ENCODE peak calls at places on chromosomes 11 and 22, in eight cellular contexts. J is thoracic aorta, P is brain microvascular endothelial cell, X is upper lobe of right lung, A is fibroblast of pulmonary artery, S is tibial artery, B is body of pancreas, G is fibroblast of lung. D is an unnamed sample.
A peak's percentile ranks its signal among the peaks of the same experiment; 100 is the strongest.

GRCh38 chr11:71400216-71400615 is 48.0 kb downstream of the DHCR7 start:
- DNase-seq in J (no peak), P (no peak), X (no peak), A (no peak), S (no peak), B (no peak), G (no peak), D (no peak)

GRCh38 chr22:49623715-49624114 is 204.0 kb downstream of the BRD1 start:
- DNase-seq in J (no peak), P (no peak), X (no peak), A (no peak), S (no peak), B (no peak), G (no peak), D (no peak)

GRCh38 chr11:73228268-73229134 is 10.4 kb downstream of the P2RY2 start:
- DNase-seq in J (no peak), P (no peak), X (peak; percentile 21), A (no peak), S (no peak), B (no peak), G (no peak), D (no peak)

GRCh38 chr11:17352925-17353227 is 1.3 kb downstream of the NCR3LG1 start:
- DNase-seq in J (no peak), P (no peak), X (peak; percentile 74), A (peak; percentile 56), S (no peak), B (peak; percentile 47), G (peak; percentile 57), D (no peak)

GRCh38 chr11:66322732-66323427 is 6.0 kb upstream of the CD248 start:
- DNase-seq in J (no peak), P (no peak), X (no peak), A (peak; percentile 67), S (peak; percentile 77), B (no peak), G (peak; percentile 88), D (no peak)

GRCh38 chr22:38272373-38273134 is at the start of gene TMEM184B:
- DNase-seq in J (no peak), P (no peak), X (peak; percentile 90), A (peak; percentile 73), S (peak; percentile 77), B (peak; percentile 79), G (peak; percentile 66), D (no peak)

GRCh38 chr22:49585695-49586243 is 241.9 kb downstream of the BRD1 start:
- DNase-seq in J (no peak), P (no peak), X (no peak), A (no peak), S (no peak), B (no peak), G (no peak), D (no peak)

GRCh38 chr11:16184588-16184987 is 171.8 kb downstream of the SOX6 start:
- DNase-seq in J (no peak), P (peak; percentile 88), X (no peak), A (peak; percentile 44), S (no peak), B (peak; percentile 27), G (peak; percentile 79), D (peak; percentile 39)

GRCh38 chr11:132535830-132536229 is 996.5 kb downstream of the OPCML start:
- DNase-seq in J (no peak), P (no peak), X (no peak), A (no peak), S (no peak), B (no peak), G (no peak), D (no peak)

GRCh38 chr11:66721939-66722338 is 7.1 kb downstream of the SPTBN2 start:
- DNase-seq in J (no peak), P (no peak), X (peak; percentile 22), A (no peak), S (no peak), B (no peak), G (no peak), D (no peak)

GRCh38 chr22:25702046-25702445 is 39.9 kb upstream of the MYO18B start:
- DNase-seq in J (no peak), P (no peak), X (no peak), A (peak; percentile 55), S (no peak), B (no peak), G (peak; percentile 64), D (no peak)

GRCh38 chr22:41746563-41747400 is 47.5 kb downstream of the MEI1 start:
- DNase-seq in J (peak; percentile 15), P (peak; percentile 80), X (peak; percentile 77), A (peak; percentile 85), S (peak; percentile 63), B (peak; percentile 82), G (peak; percentile 81), D (peak; percentile 24)

GRCh38 chr11:128453444-128454336 is 133.7 kb downstream of the ETS1 start:
- DNase-seq in J (peak; percentile 55), P (peak; percentile 95), X (no peak), A (peak; percentile 96), S (peak; percentile 73), B (peak; percentile 66), G (peak; percentile 90), D (peak; percentile 57)

GRCh38 chr11:58898106-58898505 is 41.2 kb upstream of the GLYATL1 start:
- DNase-seq in J (no peak), P (no peak), X (no peak), A (no peak), S (no peak), B (no peak), G (no peak), D (no peak)

GRCh38 chr22:43642319-43642718 is 169.8 kb downstream of the EFCAB6 start:
- DNase-seq in J (no peak), P (no peak), X (no peak), A (no peak), S (no peak), B (no peak), G (no peak), D (no peak)

GRCh38 chr11:33977676-33978075 is 73.9 kb upstream of the CAPRIN1 start:
- DNase-seq in J (no peak), P (no peak), X (no peak), A (no peak), S (no peak), B (no peak), G (no peak), D (no peak)

GRCh38 chr11:33984682-33985389 is 66.7 kb upstream of the CAPRIN1 start:
- DNase-seq in J (no peak), P (no peak), X (no peak), A (no peak), S (no peak), B (no peak), G (peak; percentile 4), D (no peak)

GRCh38 chr11:33978376-33978775 is 73.2 kb upstream of the CAPRIN1 start:
- DNase-seq in J (no peak), P (no peak), X (no peak), A (no peak), S (no peak), B (no peak), G (no peak), D (no peak)

GRCh38 chr11:33982661-33983060 is 68.9 kb upstream of the CAPRIN1 start:
- DNase-seq in J (no peak), P (no peak), X (no peak), A (peak; percentile 14), S (no peak), B (no peak), G (no peak), D (no peak)

GRCh38 chr11:33980896-33981295 is 70.6 kb upstream of the CAPRIN1 start:
- DNase-seq in J (no peak), P (no peak), X (no peak), A (peak; percentile 76), S (no peak), B (no peak), G (no peak), D (no peak)
- TF ChIP-seq CTCF in J (no peak), P (no peak), X (no peak), A (no peak), S (no peak), B (no peak), G (no peak), D (no peak)

GRCh38 chr11:102447941-102448868 is 4.4 kb downstream of the TMEM123 start:
- DNase-seq in J (no peak), P (no peak), X (no peak), A (no peak), S (no peak), B (no peak), G (no peak), D (no peak)

GRCh38 chr11:102446606-102447005 is 6.0 kb downstream of the TMEM123 start:
- DNase-seq in J (no peak), P (peak; percentile 62), X (no peak), A (peak; percentile 78), S (no peak), B (no peak), G (peak; percentile 51), D (no peak)

GRCh38 chr11:102447193-102447592 is 5.4 kb downstream of the TMEM123 start:
- DNase-seq in J (no peak), P (no peak), X (no peak), A (no peak), S (no peak), B (no peak), G (no peak), D (no peak)

GRCh38 chr11:102449651-102450570 is 2.7 kb downstream of the TMEM123 start:
- DNase-seq in J (no peak), P (no peak), X (no peak), A (peak; percentile 33), S (no peak), B (no peak), G (no peak), D (no peak)

GRCh38 chr11:102448869-102449224 is 3.7 kb downstream of the TMEM123 start:
- DNase-seq in J (no peak), P (no peak), X (no peak), A (no peak), S (no peak), B (no peak), G (no peak), D (no peak)
- H3K4me3 ChIP-seq in J (no peak overlapping the region), P (no peak overlapping the region), X (no peak overlapping the region), A (no peak overlapping the region), S (no peak overlapping the region), B (no peak overlapping the region), G (no peak overlapping the region), D (no peak overlapping the region)

DNA sequence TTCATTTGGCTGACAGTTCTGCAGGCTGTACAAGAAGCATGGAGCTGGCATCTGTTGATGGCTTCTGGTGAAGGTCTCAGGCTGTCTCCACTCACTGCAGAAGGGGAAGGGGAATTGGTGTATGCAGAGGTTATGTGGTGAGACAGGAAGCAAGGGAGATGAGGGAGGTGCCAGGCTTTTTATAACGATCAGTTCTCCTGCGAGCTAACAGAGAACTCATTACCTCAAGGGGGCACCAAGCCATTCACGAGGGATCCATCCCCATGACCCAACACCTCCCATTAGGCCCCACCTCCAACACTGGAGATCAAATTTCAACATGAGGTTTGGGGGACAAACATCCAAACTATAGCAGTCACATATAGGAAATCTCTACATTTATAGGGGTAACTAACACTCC is 38.7 kb upstream of the E2F8 start:
- DNase-seq in J (no peak), P (no peak), X (no peak), A (no peak), S (no peak), B (no peak), G (no peak), D (no peak)
- TF ChIP-seq CTCF in J (no peak), P (no peak), X (no peak), A (no peak), S (no peak), B (no peak), G (no peak), D (no peak)

DNA sequence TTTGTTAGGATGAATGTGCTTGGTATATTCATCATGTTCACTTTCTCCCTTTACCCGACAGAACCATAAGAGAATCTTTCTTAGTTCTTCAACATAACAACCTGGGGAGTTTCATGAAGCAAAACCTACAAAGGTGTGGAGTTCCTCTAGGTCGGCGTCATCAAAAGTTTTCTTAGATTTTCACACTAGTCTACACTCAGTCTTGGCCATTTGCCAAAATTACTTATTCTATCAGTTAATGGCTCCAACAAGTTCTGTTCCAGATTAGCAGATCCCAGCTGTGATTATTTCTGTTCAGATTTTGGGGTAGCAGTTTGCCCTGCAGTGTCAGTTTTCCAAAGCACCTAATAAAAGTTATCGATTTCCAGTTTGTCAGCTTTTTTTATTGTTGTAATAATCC is 935.8 kb upstream of the RAG2 start:
- DNase-seq in J (no peak), P (no peak), X (no peak), A (no peak), S (no peak), B (no peak), G (no peak), D (no peak)
- H3K4me3 ChIP-seq in J (no peak overlapping the region), P (no peak overlapping the region), X (no peak overlapping the region), A (no peak overlapping the region), S (no peak overlapping the region), B (no peak overlapping the region), G (no peak overlapping the region), D (no peak overlapping the region)